ENCODE peak calls at places on chromosomes 16 and 17, in seven cellular contexts. One of them, this sample, is unnamed.

GRCh38 chr17:45036696-45037095 is 14.7 kb downstream of the DCAKD start:
- DNase-seq in IMR-90: no peak
- DNase-seq in esophagus squamous epithelium: no peak
- DNase-seq in HS-5: no peak
- DNase-seq in Kasumi-1: no peak
- DNase-seq in WTC11: no peak
- DNase-seq in NCI-H748 treated with DMSO at 0.1 percent for 48 hours: no peak
- DNase-seq in this sample: no peak

GRCh38 chr17:60165976-60166375 is 16.2 kb downstream of the CA4 start:
- DNase-seq in IMR-90: no peak
- DNase-seq in esophagus squamous epithelium: no peak
- DNase-seq in HS-5: no peak
- DNase-seq in Kasumi-1: peak
- DNase-seq in WTC11: no peak
- DNase-seq in NCI-H748 treated with DMSO at 0.1 percent for 48 hours: no peak
- DNase-seq in this sample: no peak

GRCh38 chr16:29862383-29862883 is 593 bp downstream of the CDIPT start:
- DNase-seq in IMR-90: no peak
- DNase-seq in esophagus squamous epithelium: no peak
- DNase-seq in HS-5: no peak
- DNase-seq in Kasumi-1: no peak
- DNase-seq in WTC11: no peak
- DNase-seq in NCI-H748 treated with DMSO at 0.1 percent for 48 hours: no peak
- DNase-seq in this sample: no peak

GRCh38 chr16:29256501-29256981 is 150.0 kb downstream of the NPIPB11 start:
- DNase-seq in IMR-90: no peak
- DNase-seq in esophagus squamous epithelium: no peak
- DNase-seq in HS-5: no peak
- DNase-seq in Kasumi-1: no peak
- DNase-seq in WTC11: no peak
- DNase-seq in NCI-H748 treated with DMSO at 0.1 percent for 48 hours: no peak
- DNase-seq in this sample: no peak

GRCh38 chr17:12592941-12593340 is 72.7 kb upstream of the MYOCD start:
- DNase-seq in IMR-90: no peak
- DNase-seq in esophagus squamous epithelium: no peak
- DNase-seq in HS-5: no peak
- DNase-seq in Kasumi-1: no peak
- DNase-seq in WTC11: no peak
- DNase-seq in NCI-H748 treated with DMSO at 0.1 percent for 48 hours: no peak
- DNase-seq in this sample: no peak

GRCh38 chr17:55769625-55770000 is 18.8 kb downstream of the PCTP start:
- DNase-seq in IMR-90: peak
- DNase-seq in esophagus squamous epithelium: no peak
- DNase-seq in HS-5: peak
- DNase-seq in Kasumi-1: no peak
- DNase-seq in WTC11: no peak
- DNase-seq in NCI-H748 treated with DMSO at 0.1 percent for 48 hours: no peak
- DNase-seq in this sample: peak

GRCh38 chr17:76019830-76020467 is 7.2 kb downstream of the EVPL start:
- DNase-seq in IMR-90: no peak
- DNase-seq in esophagus squamous epithelium: no peak
- DNase-seq in HS-5: no peak
- DNase-seq in Kasumi-1: no peak
- DNase-seq in WTC11: no peak
- DNase-seq in NCI-H748 treated with DMSO at 0.1 percent for 48 hours: no peak
- DNase-seq in this sample: no peak

GRCh38 chr16:17125671-17126070 is 345.1 kb downstream of the XYLT1 start:
- DNase-seq in IMR-90: peak
- DNase-seq in esophagus squamous epithelium: no peak
- DNase-seq in HS-5: no peak
- DNase-seq in Kasumi-1: no peak
- DNase-seq in WTC11: no peak
- DNase-seq in NCI-H748 treated with DMSO at 0.1 percent for 48 hours: no peak
- DNase-seq in this sample: no peak

GRCh38 chr16:70252355-70252988 is 732 bp upstream of the EXOSC6 start:
- DNase-seq in IMR-90: peak
- DNase-seq in esophagus squamous epithelium: no peak
- DNase-seq in HS-5: no peak
- DNase-seq in Kasumi-1: peak
- DNase-seq in WTC11: peak
- DNase-seq in NCI-H748 treated with DMSO at 0.1 percent for 48 hours: no peak
- DNase-seq in this sample: no peak

GRCh38 chr17:15261818-15262290 is 3.3 kb downstream of the PMP22 start:
- DNase-seq in IMR-90: no peak
- DNase-seq in esophagus squamous epithelium: no peak
- DNase-seq in HS-5: no peak
- DNase-seq in Kasumi-1: no peak
- DNase-seq in WTC11: peak
- DNase-seq in NCI-H748 treated with DMSO at 0.1 percent for 48 hours: no peak
- DNase-seq in this sample: no peak

GRCh38 chr17:3861761-3862681 is 16.0 kb upstream of the NCBP3 start:
- DNase-seq in IMR-90: no peak
- DNase-seq in esophagus squamous epithelium: no peak
- DNase-seq in HS-5: no peak
- DNase-seq in Kasumi-1: no peak
- DNase-seq in WTC11: no peak
- DNase-seq in NCI-H748 treated with DMSO at 0.1 percent for 48 hours: no peak
- DNase-seq in this sample: no peak

GRCh38 chr16:82020051-82020450 is 8.8 kb upstream of the SDR42E1 start:
- DNase-seq in IMR-90: no peak
- DNase-seq in esophagus squamous epithelium: no peak
- DNase-seq in HS-5: no peak
- DNase-seq in Kasumi-1: no peak
- DNase-seq in WTC11: no peak
- DNase-seq in NCI-H748 treated with DMSO at 0.1 percent for 48 hours: no peak
- DNase-seq in this sample: no peak

GRCh38 chr16:67406111-67406593 is 10.1 kb downstream of the ZDHHC1 start:
- DNase-seq in IMR-90: no peak
- DNase-seq in esophagus squamous epithelium: no peak
- DNase-seq in HS-5: no peak
- DNase-seq in Kasumi-1: no peak
- DNase-seq in WTC11: no peak
- DNase-seq in NCI-H748 treated with DMSO at 0.1 percent for 48 hours: no peak
- DNase-seq in this sample: no peak

GRCh38 chr17:19461139-19461538 is 50.1 kb downstream of the RNF112 start:
- DNase-seq in IMR-90: no peak
- DNase-seq in esophagus squamous epithelium: no peak
- DNase-seq in HS-5: no peak
- DNase-seq in Kasumi-1: no peak
- DNase-seq in WTC11: peak
- DNase-seq in NCI-H748 treated with DMSO at 0.1 percent for 48 hours: no peak
- DNase-seq in this sample: no peak

GRCh38 chr17:55699178-55699865 is 23.3 kb downstream of the TMEM100 start:
- DNase-seq in IMR-90: no peak
- DNase-seq in esophagus squamous epithelium: no peak
- DNase-seq in HS-5: no peak
- DNase-seq in Kasumi-1: no peak
- DNase-seq in WTC11: no peak
- DNase-seq in NCI-H748 treated with DMSO at 0.1 percent for 48 hours: no peak
- DNase-seq in this sample: no peak

GRCh38 chr17:28953444-28954118 is 2.3 kb upstream of the PHF12 start:
- DNase-seq in IMR-90: peak
- DNase-seq in esophagus squamous epithelium: no peak
- DNase-seq in HS-5: no peak
- DNase-seq in Kasumi-1: peak
- DNase-seq in WTC11: peak
- DNase-seq in NCI-H748 treated with DMSO at 0.1 percent for 48 hours: peak
- DNase-seq in this sample: no peak

GRCh38 chr17:55446581-55447205 is 25.1 kb upstream of the MMD start:
- DNase-seq in IMR-90: no peak
- DNase-seq in esophagus squamous epithelium: no peak
- DNase-seq in HS-5: no peak
- DNase-seq in Kasumi-1: no peak
- DNase-seq in WTC11: no peak
- DNase-seq in NCI-H748 treated with DMSO at 0.1 percent for 48 hours: no peak
- DNase-seq in this sample: no peak

GRCh38 chr17:19000531-19001011 is 4.0 kb downstream of the FAM83G start:
- DNase-seq in IMR-90: peak
- DNase-seq in esophagus squamous epithelium: no peak
- DNase-seq in HS-5: no peak
- DNase-seq in Kasumi-1: no peak
- DNase-seq in WTC11: no peak
- DNase-seq in NCI-H748 treated with DMSO at 0.1 percent for 48 hours: no peak
- DNase-seq in this sample: no peak

GRCh38 chr16:80931985-80932720 is 74.5 kb downstream of the CMC2 start:
- DNase-seq in IMR-90: peak
- DNase-seq in esophagus squamous epithelium: no peak
- DNase-seq in HS-5: no peak
- DNase-seq in Kasumi-1: peak
- DNase-seq in WTC11: peak
- DNase-seq in NCI-H748 treated with DMSO at 0.1 percent for 48 hours: no peak
- DNase-seq in this sample: no peak

GRCh38 chr17:27657620-27658019 is 26.6 kb downstream of the LGALS9 start:
- DNase-seq in IMR-90: peak
- DNase-seq in esophagus squamous epithelium: no peak
- DNase-seq in HS-5: no peak
- DNase-seq in Kasumi-1: peak
- DNase-seq in WTC11: peak
- DNase-seq in NCI-H748 treated with DMSO at 0.1 percent for 48 hours: no peak
- DNase-seq in this sample: no peak